ENCODE peak calls at places on chromosomes 12 and 14, in four cellular contexts. P is activated CD4-positive, alpha-beta T cell treated with anti-CD3 and anti-CD28 coated beads, Interleukin-2, amount 50 U/mL, for 1 hour; Y is HAP-1; E is NCI-H774. G is an unnamed sample.

GRCh38 chr14:24378981-24379906 is 11.3 kb downstream of the NFATC4 start:
- DNase-seq in P (no peak), Y (no peak), E (no peak), G (no peak)

GRCh38 chr14:37720131-37720530 is 124.7 kb downstream of the TTC6 start:
- DNase-seq in P (no peak), Y (no peak), E (no peak), G (no peak)

GRCh38 chr12:65853489-65854157 is 29.3 kb downstream of the HMGA2 start:
- DNase-seq in P (no peak), Y (no peak), E (no peak), G (no peak)

GRCh38 chr12:54988402-54989054 is 4.0 kb upstream of the TESPA1 start:
- DNase-seq in P (no peak), Y (no peak), E (peak; percentile 55), G (peak; percentile 10)

GRCh38 chr14:23600806-23601205 is 22.2 kb upstream of the JPH4 start:
- DNase-seq in P (no peak), Y (no peak), E (no peak), G (no peak)

GRCh38 chr14:51540364-51540763 is 111.3 kb upstream of the FRMD6 start:
- DNase-seq in P (no peak), Y (no peak), E (no peak), G (no peak)

GRCh38 chr14:70716483-70716882 is 74.8 kb downstream of the TTC9 start:
- DNase-seq in P (no peak), Y (no peak), E (no peak), G (no peak)

GRCh38 chr12:72293701-72294100 is 21.5 kb downstream of the TRHDE start:
- DNase-seq in P (no peak), Y (no peak), E (no peak), G (no peak)

GRCh38 chr12:123951467-123951866 is 21.2 kb downstream of the CCDC92 start:
- DNase-seq in P (no peak), Y (no peak), E (no peak), G (no peak)

GRCh38 chr14:59695198-59695597 is 118.6 kb upstream of the CCDC175 start:
- DNase-seq in P (no peak), Y (no peak), E (no peak), G (no peak)

GRCh38 chr14:54225457-54225856 is 171.3 kb upstream of the CDKN3 start:
- DNase-seq in P (no peak), Y (no peak), E (no peak), G (no peak)

GRCh38 chr14:89167705-89168104 is 249.3 kb downstream of the FOXN3 start:
- DNase-seq in P (no peak), Y (no peak), E (no peak), G (no peak)

GRCh38 chr12:2804390-2805145 is 7.9 kb upstream of the ITFG2 start:
- DNase-seq in P (no peak), Y (no peak), E (no peak), G (peak; percentile 24)

G was measured in NCI-H2081.